ENCODE peak calls at places on chromosomes 7 and 10, in nine cellular contexts. One of them, this sample, is unnamed.

GRCh38 chr10:79390551-79391229 is 43.4 kb downstream of the PPIF start:
- DNase-seq in AG09309: no peak
- DNase-seq in GM12878: no peak
- DNase-seq in psoas muscle: no peak
- DNase-seq in CD14-positive monocyte: peak; percentile 38
- DNase-seq in foreskin fibroblast: no peak
- DNase-seq in PC-3: no peak
- DNase-seq in activated CD8-positive, alpha-beta T cell treated with anti-CD3 and anti-CD28 coated beads for 36 hours: peak; percentile 41
- DNase-seq in CD4-positive, alpha-beta T cell: no peak
- DNase-seq in this sample: no peak

GRCh38 chr7:112989531-112989930 is 97.1 kb downstream of the GPR85 start:
- DNase-seq in AG09309: no peak
- DNase-seq in GM12878: no peak
- DNase-seq in psoas muscle: no peak
- DNase-seq in CD14-positive monocyte: no peak
- DNase-seq in foreskin fibroblast: no peak
- DNase-seq in PC-3: peak; percentile 44
- DNase-seq in activated CD8-positive, alpha-beta T cell treated with anti-CD3 and anti-CD28 coated beads for 36 hours: no peak
- DNase-seq in CD4-positive, alpha-beta T cell: no peak
- DNase-seq in this sample: no peak

GRCh38 chr10:65793738-65794425 is 1132.0 kb upstream of the LRRTM3 start:
- DNase-seq in AG09309: no peak
- DNase-seq in GM12878: no peak
- DNase-seq in psoas muscle: no peak
- DNase-seq in CD14-positive monocyte: no peak
- DNase-seq in foreskin fibroblast: no peak
- DNase-seq in PC-3: peak; percentile 40
- DNase-seq in activated CD8-positive, alpha-beta T cell treated with anti-CD3 and anti-CD28 coated beads for 36 hours: no peak
- DNase-seq in CD4-positive, alpha-beta T cell: no peak
- DNase-seq in this sample: peak; percentile 65

GRCh38 chr10:20622522-20623270 is 274.4 kb downstream of the NEBL start:
- DNase-seq in AG09309: no peak
- DNase-seq in GM12878: no peak
- DNase-seq in psoas muscle: no peak
- DNase-seq in CD14-positive monocyte: no peak
- DNase-seq in foreskin fibroblast: peak; percentile 12
- DNase-seq in PC-3: peak; percentile 87
- DNase-seq in activated CD8-positive, alpha-beta T cell treated with anti-CD3 and anti-CD28 coated beads for 36 hours: no peak
- DNase-seq in CD4-positive, alpha-beta T cell: no peak
- DNase-seq in this sample: peak; percentile 16

GRCh38 chr10:123994417-123995081 is 98.8 kb downstream of the CHST15 start:
- DNase-seq in AG09309: peak; percentile 61
- DNase-seq in GM12878: no peak
- DNase-seq in psoas muscle: peak; percentile 86
- DNase-seq in CD14-positive monocyte: peak; percentile 84
- DNase-seq in foreskin fibroblast: peak; percentile 86
- DNase-seq in PC-3: peak; percentile 93
- DNase-seq in activated CD8-positive, alpha-beta T cell treated with anti-CD3 and anti-CD28 coated beads for 36 hours: peak; percentile 84
- DNase-seq in CD4-positive, alpha-beta T cell: peak; percentile 65
- DNase-seq in this sample: peak; percentile 89

GRCh38 chr7:138550337-138550736 is 90.3 kb downstream of the TRIM24 start:
- DNase-seq in AG09309: no peak
- DNase-seq in GM12878: no peak
- DNase-seq in psoas muscle: no peak
- DNase-seq in CD14-positive monocyte: no peak
- DNase-seq in foreskin fibroblast: no peak
- DNase-seq in PC-3: no peak
- DNase-seq in activated CD8-positive, alpha-beta T cell treated with anti-CD3 and anti-CD28 coated beads for 36 hours: no peak
- DNase-seq in CD4-positive, alpha-beta T cell: no peak
- DNase-seq in this sample: no peak

GRCh38 chr10:132540456-132540855 is 2.9 kb downstream of the INPP5A start:
- DNase-seq in AG09309: no peak
- DNase-seq in GM12878: no peak
- DNase-seq in psoas muscle: peak; percentile 36
- DNase-seq in CD14-positive monocyte: peak; percentile 39
- DNase-seq in foreskin fibroblast: peak; percentile 45
- DNase-seq in PC-3: peak; percentile 36
- DNase-seq in activated CD8-positive, alpha-beta T cell treated with anti-CD3 and anti-CD28 coated beads for 36 hours: no peak
- DNase-seq in CD4-positive, alpha-beta T cell: no peak
- DNase-seq in this sample: no peak

GRCh38 chr7:36006656-36007229 is 146.3 kb upstream of the EEPD1 start:
- DNase-seq in AG09309: no peak
- DNase-seq in GM12878: no peak
- DNase-seq in psoas muscle: no peak
- DNase-seq in CD14-positive monocyte: no peak
- DNase-seq in foreskin fibroblast: no peak
- DNase-seq in PC-3: no peak
- DNase-seq in activated CD8-positive, alpha-beta T cell treated with anti-CD3 and anti-CD28 coated beads for 36 hours: no peak
- DNase-seq in CD4-positive, alpha-beta T cell: no peak
- DNase-seq in this sample: no peak

DNA sequence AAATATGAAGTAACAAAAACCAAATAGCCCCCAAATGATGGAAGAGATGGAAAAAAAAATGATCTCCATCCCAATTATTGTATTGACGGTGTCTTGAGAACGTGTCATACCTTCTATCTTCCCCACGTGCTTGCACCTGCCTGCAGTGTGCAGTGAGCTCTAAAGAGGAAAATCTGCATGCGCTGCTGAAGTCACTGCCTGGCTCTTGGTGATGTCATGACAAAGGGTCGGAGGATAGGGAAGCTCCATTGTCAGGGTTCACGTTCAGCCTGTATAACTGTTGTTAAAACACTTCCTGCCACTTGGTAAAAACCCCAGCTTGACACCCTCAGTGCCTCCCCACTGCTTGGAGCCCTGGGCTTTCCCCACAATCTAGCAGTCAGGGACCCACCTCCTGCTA is 549.2 kb upstream of the MKI67 start:
- DNase-seq in AG09309: no peak
- DNase-seq in GM12878: no peak
- DNase-seq in psoas muscle: no peak
- DNase-seq in CD14-positive monocyte: no peak
- DNase-seq in foreskin fibroblast: no peak
- DNase-seq in PC-3: no peak
- DNase-seq in activated CD8-positive, alpha-beta T cell treated with anti-CD3 and anti-CD28 coated beads for 36 hours: no peak
- DNase-seq in CD4-positive, alpha-beta T cell: no peak
- DNase-seq in this sample: no peak
- TF ChIP-seq CTCF in AG09309: no peak
- TF ChIP-seq CTCF in GM12878: no peak
- TF ChIP-seq CTCF in psoas muscle: no peak
- TF ChIP-seq CTCF in CD14-positive monocyte: no peak
- TF ChIP-seq CTCF in foreskin fibroblast: no peak
- TF ChIP-seq CTCF in PC-3: no peak
- TF ChIP-seq CTCF in activated CD8-positive, alpha-beta T cell treated with anti-CD3 and anti-CD28 coated beads for 36 hours: no peak
- TF ChIP-seq CTCF in CD4-positive, alpha-beta T cell: no peak
- TF ChIP-seq CTCF in this sample: no peak

DNA sequence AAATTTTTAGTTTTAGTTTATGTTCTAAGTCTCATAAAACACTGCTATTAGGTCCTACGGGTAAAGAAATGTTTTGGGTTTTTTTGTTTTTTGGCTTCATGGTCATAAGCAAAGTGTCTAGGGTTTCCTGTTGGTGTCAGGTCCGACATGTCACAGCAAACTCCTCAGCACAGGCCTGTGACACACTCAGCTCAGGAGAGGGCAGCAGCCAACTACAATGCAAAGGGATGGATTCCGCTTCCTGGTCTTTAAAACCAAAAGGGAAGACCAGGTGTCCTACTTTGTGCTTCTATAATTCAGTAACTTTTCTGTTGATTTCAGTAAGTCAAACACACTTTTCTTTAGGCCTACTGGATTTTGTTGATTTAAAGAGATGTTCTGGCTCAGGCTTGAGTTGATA is 83.8 kb upstream of the MACROH2A2 start:
- DNase-seq in AG09309: no peak
- DNase-seq in GM12878: no peak
- DNase-seq in psoas muscle: no peak
- DNase-seq in CD14-positive monocyte: no peak
- DNase-seq in foreskin fibroblast: no peak
- DNase-seq in PC-3: peak; percentile 64
- DNase-seq in activated CD8-positive, alpha-beta T cell treated with anti-CD3 and anti-CD28 coated beads for 36 hours: no peak
- DNase-seq in CD4-positive, alpha-beta T cell: no peak
- DNase-seq in this sample: peak; percentile 25
- TF ChIP-seq CTCF in AG09309: peak; percentile 31
- TF ChIP-seq CTCF in GM12878: peak; percentile 43
- TF ChIP-seq CTCF in psoas muscle: no peak
- TF ChIP-seq CTCF in CD14-positive monocyte: no peak
- TF ChIP-seq CTCF in foreskin fibroblast: peak; percentile 15
- TF ChIP-seq CTCF in PC-3: peak; percentile 77
- TF ChIP-seq CTCF in activated CD8-positive, alpha-beta T cell treated with anti-CD3 and anti-CD28 coated beads for 36 hours: no peak
- TF ChIP-seq CTCF in CD4-positive, alpha-beta T cell: no peak
- TF ChIP-seq CTCF in this sample: no peak

GRCh38 chr10:101228682-101229274 is 485 bp downstream of the LBX1 start:
- DNase-seq in AG09309: no peak
- DNase-seq in GM12878: no peak
- DNase-seq in psoas muscle: peak; percentile 70
- DNase-seq in CD14-positive monocyte: no peak
- DNase-seq in foreskin fibroblast: no peak
- DNase-seq in PC-3: no peak
- DNase-seq in activated CD8-positive, alpha-beta T cell treated with anti-CD3 and anti-CD28 coated beads for 36 hours: no peak
- DNase-seq in CD4-positive, alpha-beta T cell: no peak
- DNase-seq in this sample: no peak
- TF ChIP-seq CTCF in AG09309: no peak
- TF ChIP-seq CTCF in GM12878: no peak
- TF ChIP-seq CTCF in psoas muscle: peak; percentile 16
- TF ChIP-seq CTCF in CD14-positive monocyte: no peak
- TF ChIP-seq CTCF in foreskin fibroblast: no peak
- TF ChIP-seq CTCF in PC-3: no peak
- TF ChIP-seq CTCF in activated CD8-positive, alpha-beta T cell treated with anti-CD3 and anti-CD28 coated beads for 36 hours: no peak
- TF ChIP-seq CTCF in CD4-positive, alpha-beta T cell: no peak
- TF ChIP-seq CTCF in this sample: no peak

GRCh38 chr10:119516381-119517234 is 25.9 kb downstream of the RGS10 start:
- DNase-seq in AG09309: no peak
- DNase-seq in GM12878: peak; percentile 69
- DNase-seq in psoas muscle: no peak
- DNase-seq in CD14-positive monocyte: peak; percentile 66
- DNase-seq in foreskin fibroblast: no peak
- DNase-seq in PC-3: peak; percentile 59
- DNase-seq in activated CD8-positive, alpha-beta T cell treated with anti-CD3 and anti-CD28 coated beads for 36 hours: peak; percentile 83
- DNase-seq in CD4-positive, alpha-beta T cell: peak; percentile 44
- DNase-seq in this sample: peak; percentile 47
- TF ChIP-seq CTCF in AG09309: no peak
- TF ChIP-seq CTCF in GM12878: peak; percentile 4
- TF ChIP-seq CTCF in psoas muscle: no peak
- TF ChIP-seq CTCF in CD14-positive monocyte: no peak
- TF ChIP-seq CTCF in foreskin fibroblast: no peak
- TF ChIP-seq CTCF in PC-3: no peak
- TF ChIP-seq CTCF in activated CD8-positive, alpha-beta T cell treated with anti-CD3 and anti-CD28 coated beads for 36 hours: no peak
- TF ChIP-seq CTCF in CD4-positive, alpha-beta T cell: no peak
- TF ChIP-seq CTCF in this sample: no peak

GRCh38 chr7:15783971-15784693 is 97.6 kb upstream of the MEOX2 start:
- DNase-seq in AG09309: no peak
- DNase-seq in GM12878: no peak
- DNase-seq in psoas muscle: no peak
- DNase-seq in CD14-positive monocyte: no peak
- DNase-seq in foreskin fibroblast: no peak
- DNase-seq in PC-3: no peak
- DNase-seq in activated CD8-positive, alpha-beta T cell treated with anti-CD3 and anti-CD28 coated beads for 36 hours: no peak
- DNase-seq in CD4-positive, alpha-beta T cell: no peak
- DNase-seq in this sample: no peak

GRCh38 chr7:15781944-15782343 is 95.5 kb upstream of the MEOX2 start:
- DNase-seq in AG09309: no peak
- DNase-seq in GM12878: no peak
- DNase-seq in psoas muscle: no peak
- DNase-seq in CD14-positive monocyte: no peak
- DNase-seq in foreskin fibroblast: no peak
- DNase-seq in PC-3: no peak
- DNase-seq in activated CD8-positive, alpha-beta T cell treated with anti-CD3 and anti-CD28 coated beads for 36 hours: no peak
- DNase-seq in CD4-positive, alpha-beta T cell: no peak
- DNase-seq in this sample: no peak

GRCh38 chr7:15780271-15780670 is 93.8 kb upstream of the MEOX2 start:
- DNase-seq in AG09309: no peak
- DNase-seq in GM12878: no peak
- DNase-seq in psoas muscle: no peak
- DNase-seq in CD14-positive monocyte: no peak
- DNase-seq in foreskin fibroblast: no peak
- DNase-seq in PC-3: no peak
- DNase-seq in activated CD8-positive, alpha-beta T cell treated with anti-CD3 and anti-CD28 coated beads for 36 hours: no peak
- DNase-seq in CD4-positive, alpha-beta T cell: no peak
- DNase-seq in this sample: no peak

DNA sequence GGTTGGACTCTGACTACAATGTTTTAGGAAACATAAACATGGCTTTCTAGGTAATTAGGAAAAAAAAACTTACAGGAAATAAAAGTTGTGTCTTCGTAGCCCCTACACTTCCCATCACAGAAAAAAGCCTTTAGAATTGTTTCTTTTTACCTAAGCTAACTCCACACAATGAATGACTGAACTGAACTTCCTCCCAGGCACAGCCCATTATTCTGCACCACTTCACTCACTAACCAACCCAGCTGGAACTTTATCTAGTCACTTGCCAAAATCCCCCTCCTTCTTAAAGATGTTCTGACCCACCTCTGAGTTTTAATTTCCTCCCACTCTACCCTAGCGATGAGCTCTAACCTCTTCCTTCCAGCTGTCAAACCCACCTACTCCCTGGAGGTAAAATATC is 91.7 kb upstream of the MEOX2 start:
- DNase-seq in AG09309: no peak
- DNase-seq in GM12878: no peak
- DNase-seq in psoas muscle: no peak
- DNase-seq in CD14-positive monocyte: no peak
- DNase-seq in foreskin fibroblast: no peak
- DNase-seq in PC-3: no peak
- DNase-seq in activated CD8-positive, alpha-beta T cell treated with anti-CD3 and anti-CD28 coated beads for 36 hours: no peak
- DNase-seq in CD4-positive, alpha-beta T cell: no peak
- DNase-seq in this sample: no peak
- TF ChIP-seq CTCF in AG09309: no peak
- TF ChIP-seq CTCF in GM12878: no peak
- TF ChIP-seq CTCF in psoas muscle: no peak
- TF ChIP-seq CTCF in CD14-positive monocyte: no peak
- TF ChIP-seq CTCF in foreskin fibroblast: no peak
- TF ChIP-seq CTCF in PC-3: no peak
- TF ChIP-seq CTCF in activated CD8-positive, alpha-beta T cell treated with anti-CD3 and anti-CD28 coated beads for 36 hours: no peak
- TF ChIP-seq CTCF in CD4-positive, alpha-beta T cell: no peak
- TF ChIP-seq CTCF in this sample: no peak

This sample was measured in MCF 10A.